ENCODE peak calls at places on chromosomes 3 and 15, in seven cellular contexts. R, X, V, Q, U, S and O are unnamed samples.

GRCh38 chr15:53448215-53449001 is 311.1 kb downstream of the WDR72 start:
- DNase-seq in R (no peak), X (no peak), V (peak; percentile 45), Q (no peak), U (no peak), S (no peak), O (no peak)

GRCh38 chr15:35693286-35693685 is 147.3 kb upstream of the DPH6 start:
- DNase-seq in R (no peak), X (no peak), V (no peak), Q (peak; percentile 75), U (no peak), S (no peak), O (no peak)

GRCh38 chr3:21256932-21257331 is 494.1 kb downstream of the ZNF385D start:
- DNase-seq in R (no peak), X (no peak), V (no peak), Q (peak; percentile 54), U (no peak), S (no peak), O (peak; percentile 28)

GRCh38 chr3:13623101-13623654 is 74.3 kb downstream of the FBLN2 start:
- DNase-seq in R (peak; percentile 36), X (no peak), V (no peak), Q (peak; percentile 3), U (no peak), S (no peak), O (no peak)

GRCh38 chr15:70535071-70535954 is 228.0 kb downstream of the UACA start:
- DNase-seq in R (no peak), X (peak; percentile 80), V (peak; percentile 24), Q (no peak), U (no peak), S (no peak), O (no peak)

GRCh38 chr15:62060116-62060895 is at the start of gene VPS13C:
- DNase-seq in R (peak; percentile 95), X (peak; percentile 94), V (peak; percentile 96), Q (peak; percentile 95), U (peak; percentile 85), S (peak; percentile 70), O (peak; percentile 79)

GRCh38 chr15:37079726-37080125 is 20.6 kb downstream of the MEIS2 start:
- DNase-seq in R (no peak), X (no peak), V (no peak), Q (peak; percentile 89), U (no peak), S (no peak), O (peak; percentile 80)

GRCh38 chr15:34754674-34755418 is at the start of gene GJD2:
- DNase-seq in R (no peak), X (no peak), V (no peak), Q (no peak), U (no peak), S (no peak), O (no peak)

GRCh38 chr3:40985195-40985594 is 214.1 kb upstream of the CTNNB1 start:
- DNase-seq in R (no peak), X (no peak), V (no peak), Q (no peak), U (no peak), S (no peak), O (no peak)

GRCh38 chr15:33045066-33045810 is 149.3 kb downstream of the FMN1 start:
- DNase-seq in R (no peak), X (no peak), V (no peak), Q (no peak), U (no peak), S (no peak), O (peak; percentile 66)

GRCh38 chr3:55719508-55719907 is 232.4 kb upstream of the WNT5A start:
- DNase-seq in R (no peak), X (no peak), V (no peak), Q (no peak), U (no peak), S (no peak), O (no peak)

GRCh38 chr3:55720614-55721013 is 233.5 kb upstream of the WNT5A start:
- DNase-seq in R (no peak), X (no peak), V (peak; percentile 62), Q (peak; percentile 22), U (no peak), S (no peak), O (peak; percentile 53)

GRCh38 chr3:55724407-55724784 is 237.3 kb upstream of the WNT5A start:
- DNase-seq in R (no peak), X (no peak), V (no peak), Q (no peak), U (no peak), S (no peak), O (no peak)

GRCh38 chr3:55723653-55724406 is 236.7 kb upstream of the WNT5A start:
- DNase-seq in R (no peak), X (no peak), V (no peak), Q (no peak), U (no peak), S (no peak), O (no peak)

DNA sequence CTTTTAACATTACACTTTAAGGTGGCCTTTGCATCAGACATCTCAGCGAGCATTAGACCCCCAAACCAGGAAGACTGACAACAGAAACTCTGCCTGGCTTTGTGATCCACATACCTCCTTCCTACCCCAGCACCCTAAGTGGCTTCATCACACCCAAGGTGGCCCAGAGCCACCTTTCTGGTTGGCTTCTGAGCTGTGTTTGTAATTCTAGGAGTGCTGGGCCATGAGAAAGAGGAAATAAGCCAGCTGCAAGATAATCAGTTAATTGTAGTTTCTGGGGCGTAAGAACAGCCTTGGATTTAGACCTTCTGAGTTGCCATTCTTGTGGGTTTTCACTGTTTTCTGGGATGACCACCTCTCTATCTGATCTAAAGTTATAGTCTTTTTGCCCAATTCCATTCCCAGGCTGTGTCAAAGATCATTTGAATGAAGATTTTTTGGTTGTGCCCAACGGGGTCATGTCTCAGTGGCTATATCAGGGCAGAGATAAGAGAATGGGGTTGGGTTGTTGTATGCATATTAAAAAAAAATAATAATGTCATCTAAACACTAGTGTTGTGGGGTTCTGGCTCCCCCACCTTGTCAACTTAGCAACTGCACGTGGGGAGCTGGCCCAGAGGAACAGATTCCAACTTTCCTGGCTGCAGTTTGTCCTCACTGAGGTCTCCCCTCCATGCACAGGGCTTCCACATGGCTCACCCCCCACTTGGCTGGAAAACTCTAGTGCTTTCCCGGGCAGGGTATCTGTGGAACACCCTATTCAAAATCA is 234.8 kb upstream of the WNT5A start:
- DNase-seq in R (no peak), X (no peak), V (peak; percentile 50), Q (peak; percentile 19), U (no peak), S (no peak), O (peak; percentile 33)
- TF ChIP-seq CTCF in R (peak; percentile 43), X (no peak), V (peak; percentile 60), Q (peak; percentile 37), U (peak; percentile 38), S (peak; percentile 68), O (peak; percentile 79)

DNA sequence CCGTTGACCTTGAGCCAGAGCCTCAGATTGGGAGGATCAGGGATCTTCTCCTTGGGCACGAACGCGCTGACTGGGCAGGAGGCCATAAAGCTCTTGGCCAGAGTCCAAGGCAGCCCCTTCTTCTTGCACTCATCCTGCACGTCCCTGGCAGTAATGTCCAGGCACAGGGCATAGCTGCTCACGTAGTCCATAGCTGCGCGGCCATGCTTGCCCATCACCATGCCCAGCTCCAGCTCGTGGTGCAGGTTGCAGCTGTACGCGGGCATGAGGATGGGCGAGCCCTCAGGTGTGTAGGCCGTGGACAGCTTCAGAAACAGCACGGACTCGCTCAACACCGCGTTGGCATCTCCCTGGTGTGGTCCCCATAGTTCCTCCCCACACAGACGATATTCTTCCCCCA is 17.9 kb upstream of the RPLP1 start:
- DNase-seq in R (no peak), X (no peak), V (no peak), Q (no peak), U (no peak), S (no peak), O (no peak)
- H3K4me3 ChIP-seq in R (no peak overlapping the region), X (no peak overlapping the region), V (no peak overlapping the region), Q (no peak overlapping the region), U (no peak overlapping the region), S (no peak overlapping the region), O (no peak overlapping the region)

GRCh38 chr3:192514754-192515660 is 212.3 kb downstream of the FGF12 start:
- DNase-seq in R (peak; percentile 42), X (no peak), V (peak; percentile 36), Q (no peak), U (peak; percentile 27), S (no peak), O (no peak)

GRCh38 chr3:192515661-192516040 is 211.7 kb downstream of the FGF12 start:
- DNase-seq in R (no peak), X (no peak), V (no peak), Q (no peak), U (no peak), S (no peak), O (no peak)

GRCh38 chr3:192516850-192517249 is 210.5 kb downstream of the FGF12 start:
- DNase-seq in R (no peak), X (no peak), V (no peak), Q (no peak), U (no peak), S (no peak), O (no peak)

GRCh38 chr3:192514081-192514753 is 213.1 kb downstream of the FGF12 start:
- DNase-seq in R (no peak), X (no peak), V (no peak), Q (peak; percentile 22), U (no peak), S (no peak), O (peak; percentile 35)
- TF ChIP-seq CTCF in R (no peak), X (no peak), V (no peak), Q (no peak), U (no peak), S (no peak), O (peak; percentile 38)

DNA sequence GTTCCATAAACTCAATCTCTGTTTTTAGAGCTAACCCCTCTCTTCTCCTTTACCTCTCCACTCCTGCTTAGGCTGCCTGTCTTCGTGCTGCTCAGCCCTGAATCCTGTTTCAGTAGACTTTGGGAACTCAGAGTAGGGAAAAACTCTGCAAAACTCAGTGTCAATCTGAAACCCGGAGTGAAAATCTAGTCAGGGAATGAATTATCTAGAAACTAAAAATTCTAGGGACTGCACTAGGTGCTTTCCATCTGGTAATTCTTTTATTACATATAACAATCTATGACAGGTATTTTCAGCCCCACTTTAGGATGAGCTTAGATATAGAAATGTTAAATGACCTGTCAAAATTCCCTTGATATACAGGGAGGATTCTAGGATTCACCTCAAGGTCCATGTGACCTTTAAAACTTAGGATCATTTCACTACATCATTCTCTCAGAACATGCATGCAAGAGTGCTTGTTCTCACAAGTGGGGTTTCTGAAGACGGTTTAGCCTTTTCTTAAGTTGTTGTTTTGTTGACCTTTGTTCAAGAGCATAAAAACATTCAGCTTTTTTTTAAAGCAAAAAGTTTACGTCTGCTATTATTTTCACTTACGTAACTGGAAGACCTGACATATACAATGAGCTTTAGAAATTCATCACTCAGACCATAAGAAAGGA is 108.2 kb upstream of the MBNL1 start:
- DNase-seq in R (no peak), X (no peak), V (no peak), Q (no peak), U (no peak), S (no peak), O (no peak)
- H3K4me3 ChIP-seq in R (no peak overlapping the region), X (no peak overlapping the region), V (no peak overlapping the region), Q (no peak overlapping the region), U (no peak overlapping the region), S (no peak overlapping the region), O (no peak overlapping the region)

GRCh38 chr3:72844436-72844999 is 3.7 kb downstream of the SHQ1 start:
- DNase-seq in R (no peak), X (no peak), V (no peak), Q (peak; percentile 13), U (no peak), S (no peak), O (no peak)
- TF ChIP-seq CTCF in R (no peak), X (no peak), V (no peak), Q (no peak), U (no peak), S (no peak), O (no peak)